ENCODE peak calls at places on chromosomes 6 and 20, in eight cellular contexts. L, Y, M, D, W, A, U and K are unnamed samples. For H3K36me3, the result is how much of the 10 kb centered on the place peaks cover.

GRCh38 chr20:48015943-48016723 is 230.9 kb upstream of the SULF2 start:
- DNase-seq in D (no peak), W (no peak), U (no peak), M (peak), A (no peak), L (no peak), Y (no peak), K (no peak)

GRCh38 chr6:154993710-154994109 is 1.4 kb upstream of the TIAM2 start:
- DNase-seq in W (no peak), A (no peak), M (no peak), D (no peak), L (no peak), Y (no peak), U (no peak), K (no peak)

GRCh38 chr20:461254-462198 is 807 bp downstream of the TBC1D20 start:
- DNase-seq in Y (no peak), A (peak), L (peak), D (peak), M (peak), W (peak), U (peak), K (peak)

GRCh38 chr20:61385316-61385715 is 133.3 kb downstream of the CDH4 start:
- DNase-seq in W (no peak), M (no peak), D (no peak), Y (no peak), A (no peak), L (no peak), U (no peak), K (no peak)

GRCh38 chr6:154721460-154721859 is 11.8 kb upstream of the SCAF8 start:
- DNase-seq in A (no peak), M (no peak), U (no peak), W (no peak), D (no peak), Y (peak), L (no peak), K (no peak)

GRCh38 chr6:131250121-131250520 is 114.9 kb downstream of the AKAP7 start:
- DNase-seq in D (peak), A (peak), L (peak), M (peak), Y (no peak), W (peak), U (no peak), K (peak)

GRCh38 chr6:93035756-93036155 is 383.6 kb downstream of the EPHA7 start:
- DNase-seq in D (no peak), L (no peak), M (no peak), Y (no peak), W (no peak), U (no peak), A (no peak), K (no peak)

GRCh38 chr20:6940052-6940451 is 172.6 kb downstream of the BMP2 start:
- DNase-seq in U (no peak), A (peak), Y (no peak), D (peak), L (no peak), M (no peak), W (no peak), K (no peak)

GRCh38 chr6:169868458-169868857 is 117.0 kb downstream of the ERMARD start:
- DNase-seq in W (peak), L (peak), A (no peak), D (no peak), M (no peak), U (peak), Y (no peak), K (peak)

GRCh38 chr6:42239736-42240375 is 22.2 kb upstream of the MRPS10 start:
- DNase-seq in L (no peak), A (no peak), M (no peak), D (no peak), U (no peak), W (no peak), Y (peak), K (peak)

GRCh38 chr20:58593880-58594473 is 57.1 kb upstream of the STX16 start:
- DNase-seq in L (no peak), A (no peak), W (no peak), U (no peak), D (peak), M (no peak), Y (no peak), K (no peak)

GRCh38 chr20:44388466-44389023 is 33.0 kb downstream of the HNF4A start:
- DNase-seq in M (peak), L (peak), U (peak), Y (peak), A (peak), W (peak), D (peak), K (peak)

GRCh38 chr6:27157461-27158315 is 89.8 kb upstream of the PRSS16 start:
- DNase-seq in D (peak), Y (peak), U (peak), W (peak), L (peak), A (no peak), M (peak), K (peak)

GRCh38 chr6:88914885-88915598 is 48.4 kb downstream of the RNGTT start:
- DNase-seq in U (no peak), Y (no peak), W (no peak), M (no peak), A (no peak), L (no peak), D (no peak), K (no peak)

GRCh38 chr6:102619585-102619984 is 1226.1 kb downstream of the GRIK2 start:
- DNase-seq in Y (no peak), A (no peak), W (no peak), L (no peak), D (peak), M (no peak), U (no peak), K (no peak)

GRCh38 chr6:37940074-37940847 is 120.7 kb downstream of the ZFAND3 start:
- DNase-seq in W (no peak), A (no peak), L (no peak), U (no peak), M (peak), Y (no peak), D (no peak), K (no peak)

GRCh38 chr6:138907167-138907566 is 80.9 kb downstream of the REPS1 start:
- DNase-seq in Y (no peak), A (no peak), U (no peak), M (no peak), L (no peak), D (no peak), W (no peak), K (no peak)
- H3K36me3 ChIP-seq in Y (under half), A (under half), U (under half), M (under half), L (under half), D (under half), W (half or more), K (under half)

DNA sequence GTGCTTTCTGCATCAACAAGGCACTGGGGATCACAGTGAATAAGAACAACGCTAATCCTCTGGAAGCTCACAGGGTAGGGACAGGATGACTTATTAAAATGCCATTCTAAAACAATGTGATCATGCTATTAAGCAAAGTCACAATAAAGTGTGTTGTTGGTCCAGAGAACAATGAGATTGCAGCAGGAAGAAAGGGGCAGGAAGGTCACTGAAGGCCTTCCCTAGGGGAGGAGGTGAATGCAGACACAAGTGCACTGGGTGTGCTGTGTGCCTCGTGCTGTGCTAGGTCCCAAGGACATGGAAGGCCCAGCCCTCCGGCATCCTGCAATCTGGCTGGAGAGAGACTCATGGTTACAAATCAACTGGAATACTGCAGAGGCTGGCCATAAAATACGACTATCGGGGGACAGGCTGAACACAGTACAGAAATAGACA is 55.7 kb downstream of the LYRM4 start:
- DNase-seq in U (no peak), Y (no peak), D (peak), W (no peak), A (no peak), L (no peak), M (peak), K (no peak)
- H3K27ac ChIP-seq in U (no peak), Y (no peak), D (no peak), W (no peak), A (no peak), L (no peak), M (no peak), K (no peak)

GRCh38 chr20:3093861-3094361 is 9.4 kb upstream of the AVP start:
- DNase-seq in A (no peak), L (no peak), Y (no peak), M (no peak), D (no peak), W (peak), U (no peak), K (no peak)
- H3K4me3 ChIP-seq in A (no peak), L (no peak), Y (no peak), M (no peak), D (no peak), W (no peak), U (no peak), K (no peak)

GRCh38 chr6:35477551-35478179 is 9.5 kb downstream of the RPL10A start:
- DNase-seq in A (no peak), M (no peak), D (no peak), W (no peak), U (no peak), Y (no peak), L (no peak), K (no peak)
- H3K36me3 ChIP-seq in A (under half), M (under half), D (under half), W (under half), U (under half), Y (under half), L (under half), K (under half)

DNA sequence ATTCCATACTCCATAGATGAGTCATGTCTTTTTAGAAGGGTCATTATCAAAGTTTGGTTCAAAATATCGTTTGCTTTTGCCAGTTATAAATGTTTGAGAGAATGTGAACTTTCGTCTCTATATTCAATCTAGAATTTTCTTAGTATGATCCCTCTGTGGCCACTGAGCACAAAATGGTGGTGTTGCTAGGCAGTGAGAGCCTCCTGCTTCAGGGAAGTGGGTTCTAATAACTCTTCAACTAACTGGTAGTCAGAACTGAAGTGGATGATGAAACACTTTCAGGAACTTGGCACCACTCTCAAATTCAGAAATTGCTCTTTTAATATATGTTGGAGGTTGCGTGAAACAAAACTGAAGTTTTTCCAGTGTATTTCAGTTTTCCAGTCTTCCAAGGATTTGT is 125.0 kb upstream of the DOK5 start:
- DNase-seq in Y (no peak), W (no peak), L (no peak), M (no peak), D (no peak), U (no peak), A (no peak), K (no peak)
- H3K27ac ChIP-seq in Y (no peak), W (no peak), L (no peak), M (no peak), D (no peak), U (no peak), A (no peak), K (no peak)

GRCh38 chr20:49404461-49404860 is 78.0 kb downstream of the KCNB1 start:
- DNase-seq in W (no peak), D (no peak), U (no peak), M (no peak), A (no peak), L (no peak), Y (no peak), K (no peak)
- H3K4me3 ChIP-seq in W (no peak), D (no peak), U (no peak), M (no peak), A (no peak), L (no peak), Y (no peak), K (no peak)

DNA sequence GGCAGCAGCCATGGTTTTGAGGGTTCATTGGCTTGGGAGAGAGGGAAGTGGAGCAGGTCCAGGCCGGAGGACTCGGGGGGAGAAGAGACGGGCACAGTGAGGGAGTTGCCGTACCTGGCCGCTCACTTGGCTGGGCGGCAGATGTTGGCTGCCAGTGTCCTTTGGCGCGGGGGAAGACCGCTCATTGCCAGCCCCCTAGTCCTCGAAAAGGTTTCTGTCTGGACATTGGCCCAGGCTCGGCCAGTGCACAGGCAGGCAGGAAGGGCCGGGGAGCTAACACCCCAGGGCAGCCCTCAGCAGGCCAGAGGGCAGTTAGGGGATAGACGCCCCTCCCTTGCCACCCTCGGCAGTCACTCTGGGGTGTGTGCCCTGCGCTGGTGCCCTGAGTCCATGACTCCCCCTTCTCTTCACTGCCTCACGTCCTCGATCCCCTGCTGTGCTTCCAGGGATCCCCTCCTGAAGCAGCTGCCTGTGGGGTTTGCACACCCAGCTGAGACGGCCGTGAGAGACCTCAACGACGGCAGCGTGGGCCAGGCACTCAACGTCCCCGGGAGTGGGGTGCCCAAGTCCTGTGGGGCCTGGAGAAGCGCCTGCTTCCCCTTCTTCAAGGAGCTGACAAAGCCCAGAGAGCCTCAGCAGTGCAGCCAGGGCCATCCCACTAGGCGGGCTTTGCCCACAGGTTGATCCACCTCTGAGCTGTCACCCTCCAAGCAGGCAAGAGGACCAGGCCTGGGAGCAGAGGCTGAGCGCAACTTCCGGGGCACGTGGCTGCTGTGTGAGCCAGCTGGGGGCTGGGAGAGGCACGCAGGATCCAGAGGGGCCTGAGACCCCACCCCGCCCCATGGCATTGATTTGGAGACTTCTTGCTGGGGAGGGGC is 20.4 kb downstream of the RBM38 start:
- DNase-seq in M (no peak), U (no peak), A (no peak), Y (no peak), W (no peak), D (no peak), L (no peak), K (no peak)
- H3K36me3 ChIP-seq in M (under half), U (under half), A (under half), Y (under half), W (under half), D (under half), L (under half), K (under half)